ENCODE peak calls at places on chromosomes 2 and 18, in nine cellular contexts. S is spleen, J is SK-N-SH, V is HCT116, R is GM23338, A is GM12878, L is endothelial cell of umbilical vein, M is suprapubic skin, O is stomach. G is an unnamed sample. For H3K36me3, the result is how much of the 10 kb centered on the place peaks cover.

GRCh38 chr18:60413944-60414547 is 41.5 kb upstream of the MC4R start:
- DNase-seq in S (no peak), J (no peak), V (peak), R (peak), A (no peak), L (no peak), M (no peak), O (no peak), G (no peak)

GRCh38 chr2:24885221-24886113 is 34.6 kb downstream of the ADCY3 start:
- DNase-seq in S (no peak), J (no peak), V (no peak), R (no peak), A (no peak), L (no peak), M (no peak), O (no peak), G (no peak)

GRCh38 chr2:160910681-160911080 is 249.5 kb upstream of the TANK start:
- DNase-seq in S (no peak), J (peak), V (no peak), R (no peak), A (no peak), L (peak), M (no peak), O (no peak), G (no peak)

GRCh38 chr2:164061129-164061746 is 325.4 kb upstream of the FIGN start:
- DNase-seq in S (no peak), J (peak), V (peak), R (peak), A (peak), L (peak), M (no peak), O (peak), G (no peak)

GRCh38 chr2:64376926-64377325 is 77.0 kb upstream of the LGALSL start:
- DNase-seq in S (no peak), J (no peak), V (no peak), R (no peak), A (no peak), L (no peak), M (no peak), O (no peak), G (no peak)

GRCh38 chr2:120118018-120118417 is 105.1 kb downstream of the EPB41L5 start:
- DNase-seq in S (no peak), J (peak), V (no peak), R (no peak), A (no peak), L (no peak), M (no peak), O (no peak), G (no peak)

GRCh38 chr2:61855178-61855523 is 1.3 kb upstream of the FAM161A start:
- DNase-seq in S (no peak), J (no peak), V (no peak), R (no peak), A (no peak), L (peak), M (no peak), O (peak), G (no peak)

GRCh38 chr18:500556-501405 is at the start of gene COLEC12:
- DNase-seq in S (no peak), J (peak), V (no peak), R (peak), A (no peak), L (no peak), M (no peak), O (no peak), G (peak)

GRCh38 chr2:201406077-201406662 is 45.1 kb downstream of the TRAK2 start:
- DNase-seq in S (no peak), J (no peak), V (no peak), R (no peak), A (no peak), L (peak), M (no peak), O (no peak), G (no peak)

GRCh38 chr2:111236027-111236426 is 115.3 kb downstream of the BCL2L11 start:
- DNase-seq in S (no peak), J (no peak), V (no peak), R (no peak), A (no peak), L (no peak), M (no peak), O (peak), G (no peak)

GRCh38 chr2:69032336-69032735 is 19.4 kb downstream of the ANTXR1 start:
- DNase-seq in S (no peak), J (no peak), V (no peak), R (no peak), A (no peak), L (peak), M (no peak), O (no peak), G (no peak)

GRCh38 chr2:101277111-101277510 is 24.4 kb downstream of the CNOT11 start:
- DNase-seq in S (no peak), J (no peak), V (no peak), R (no peak), A (no peak), L (peak), M (no peak), O (peak), G (no peak)

GRCh38 chr2:80887923-80888322 is 583.4 kb upstream of the LRRTM1 start:
- DNase-seq in S (no peak), J (no peak), V (no peak), R (no peak), A (no peak), L (no peak), M (no peak), O (no peak), G (no peak)

GRCh38 chr2:220949476-220949875 is 622.6 kb downstream of the EPHA4 start:
- DNase-seq in S (no peak), J (no peak), V (no peak), R (peak), A (no peak), L (no peak), M (no peak), O (no peak), G (no peak)

GRCh38 chr2:240506406-240507059 is 51.3 kb downstream of the ANKMY1 start:
- DNase-seq in S (peak), J (peak), V (no peak), R (no peak), A (no peak), L (no peak), M (peak), O (peak), G (no peak)

GRCh38 chr18:60693426-60693825 is 320.9 kb upstream of the MC4R start:
- DNase-seq in S (no peak), J (no peak), V (no peak), R (no peak), A (no peak), L (peak), M (no peak), O (no peak), G (no peak)

GRCh38 chr2:64120928-64121327 is 23.3 kb downstream of the PELI1 start:
- DNase-seq in S (no peak), J (no peak), V (no peak), R (no peak), A (no peak), L (no peak), M (no peak), O (no peak), G (no peak)

GRCh38 chr18:49224130-49224529 is 236.3 kb downstream of the DYM start:
- DNase-seq in S (no peak), J (no peak), V (no peak), R (no peak), A (no peak), L (no peak), M (no peak), O (no peak), G (no peak)

GRCh38 chr18:47883771-47884413 is 46.6 kb downstream of the SMAD2 start:
- DNase-seq in S (no peak), J (no peak), V (no peak), R (no peak), A (no peak), L (peak), M (no peak), O (no peak), G (no peak)

GRCh38 chr2:54626884-54627283 is 96.6 kb upstream of the EML6 start:
- DNase-seq in S (no peak), J (no peak), V (no peak), R (no peak), A (no peak), L (no peak), M (no peak), O (no peak), G (no peak)

GRCh38 chr18:3186678-3187658 is 32.8 kb downstream of the MYOM1 start:
- DNase-seq in S (no peak), J (peak), V (no peak), R (no peak), A (no peak), L (no peak), M (no peak), O (no peak), G (no peak)

GRCh38 chr18:54147439-54147838 is 77.0 kb downstream of the MBD2 start:
- DNase-seq in S (no peak), J (no peak), V (no peak), R (no peak), A (peak), L (no peak), M (no peak), O (no peak), G (no peak)

GRCh38 chr2:129923265-129924141 is 56.0 kb upstream of the RAB6C start:
- DNase-seq in S (no peak), J (peak), V (peak), R (peak), A (no peak), L (peak), M (no peak), O (no peak), G (no peak)

GRCh38 chr2:197183355-197183754 is 127.2 kb downstream of the ANKRD44 start:
- DNase-seq in S (no peak), J (no peak), V (no peak), R (no peak), A (no peak), L (no peak), M (no peak), O (no peak), G (no peak)

GRCh38 chr2:187878096-187878495 is 323.9 kb upstream of the TFPI start:
- DNase-seq in S (no peak), J (no peak), V (no peak), R (no peak), A (no peak), L (no peak), M (no peak), O (no peak), G (no peak)

GRCh38 chr2:223587301-223587700 is 14.9 kb downstream of the SCG2 start:
- DNase-seq in S (no peak), J (no peak), V (no peak), R (no peak), A (no peak), L (no peak), M (no peak), O (no peak), G (no peak)
- TF ChIP-seq POLR2AphosphoS5 in S (no peak), J (no peak), V (no peak), R (no peak), A (no peak), L (no peak), M (no peak), O (no peak), G (no peak)

GRCh38 chr2:215367647-215368492 is 56.0 kb downstream of the ATIC start:
- DNase-seq in S (no peak), J (no peak), V (no peak), R (no peak), A (no peak), L (peak), M (no peak), O (no peak), G (no peak)
- H3K36me3 ChIP-seq in S (under half), J (half or more), V (under half), R (half or more), A (under half), L (half or more), M (under half), O (half or more), G (half or more)

GRCh38 chr18:12327510-12328178 is 19.6 kb downstream of the TUBB6 start:
- DNase-seq in S (peak), J (peak), V (peak), R (peak), A (no peak), L (peak), M (peak), O (peak), G (peak)
- TF ChIP-seq POLR2AphosphoS5 in S (peak), J (no peak), V (no peak), R (peak), A (no peak), L (no peak), M (no peak), O (no peak), G (no peak)

GRCh38 chr2:112662702-112663101 is 17.0 kb downstream of the SLC20A1 start:
- DNase-seq in S (no peak), J (no peak), V (no peak), R (no peak), A (no peak), L (no peak), M (peak), O (no peak), G (no peak)

GRCh38 chr2:112661656-112662305 is 16.0 kb downstream of the SLC20A1 start:
- DNase-seq in S (no peak), J (no peak), V (no peak), R (no peak), A (no peak), L (no peak), M (peak), O (no peak), G (no peak)

GRCh38 chr2:112664689-112665088 is 18.9 kb downstream of the SLC20A1 start:
- DNase-seq in S (no peak), J (no peak), V (no peak), R (no peak), A (no peak), L (no peak), M (no peak), O (no peak), G (no peak)

GRCh38 chr2:112666764-112667122 is 21.0 kb downstream of the SLC20A1 start:
- DNase-seq in S (no peak), J (no peak), V (no peak), R (no peak), A (no peak), L (no peak), M (no peak), O (no peak), G (no peak)

DNA sequence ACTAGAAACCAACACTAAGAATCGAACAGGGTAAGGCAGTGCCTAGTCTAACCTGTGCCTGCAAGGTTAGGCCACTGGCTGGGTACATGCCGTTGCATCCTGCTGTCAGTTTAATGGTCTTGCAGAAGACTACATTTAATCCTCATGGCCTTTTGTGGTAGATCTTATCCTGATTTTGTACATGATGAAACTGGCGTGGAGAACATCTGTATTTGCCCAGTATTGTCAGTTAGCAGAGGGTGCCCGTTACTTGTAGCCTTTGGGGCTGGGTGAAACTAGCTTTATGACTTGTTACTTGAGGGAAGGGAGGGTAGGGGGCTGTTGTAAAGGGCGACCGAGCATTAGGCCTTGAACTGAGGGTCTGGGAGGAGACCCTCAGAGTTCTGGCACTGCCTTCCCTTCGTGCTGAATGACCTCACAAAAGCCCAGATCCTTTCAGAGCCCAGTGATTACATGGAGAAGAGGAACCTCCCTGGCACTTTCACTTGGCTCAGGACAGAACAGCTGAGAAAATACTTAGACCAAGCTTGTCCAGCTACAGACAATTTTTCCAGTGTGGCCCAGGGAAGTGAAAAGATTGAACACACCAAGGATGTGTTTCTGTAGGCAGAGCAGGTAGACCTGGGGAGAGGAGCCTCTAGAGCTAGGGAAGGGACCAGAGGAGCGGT is 19.5 kb downstream of the SLC20A1 start:
- DNase-seq in S (no peak), J (no peak), V (no peak), R (no peak), A (no peak), L (no peak), M (no peak), O (no peak), G (no peak)
- H3K36me3 ChIP-seq in S (half or more), J (under half), V (under half), R (under half), A (under half), L (under half), M (under half), O (half or more), G (under half)

GRCh38 chr2:88600038-88600465 is 27.2 kb downstream of the EIF2AK3 start:
- DNase-seq in S (no peak), J (peak), V (peak), R (peak), A (peak), L (peak), M (no peak), O (peak), G (no peak)
- TF ChIP-seq POLR2AphosphoS5 in S (peak), J (peak), V (peak), R (no peak), A (peak), L (peak), M (no peak), O (no peak), G (no peak)

G was measured in sigmoid colon.